ENCODE peak calls at places on chromosomes 12 and 14, in six cellular contexts. Q is H1, U is HCT116, W is NT2/D1, T is GM12878, Z is HepG2. Y is an unnamed sample.

GRCh38 chr14:95480109-95480886 is 36.2 kb downstream of the SYNE3 start:
- DNase-seq in Q (no peak), U (no peak), W (no peak), T (no peak), Z (no peak), Y (no peak)

GRCh38 chr12:45017916-45018315 is 33.0 kb downstream of the DBX2 start:
- DNase-seq in Q (no peak), U (no peak), W (no peak), T (no peak), Z (no peak), Y (no peak)

GRCh38 chr14:104262515-104263514 is 124.4 kb downstream of the KIF26A start:
- DNase-seq in Q (no peak), U (no peak), W (no peak), T (no peak), Z (no peak), Y (no peak)

GRCh38 chr14:50944647-50945413 is 547 bp upstream of the PYGL start:
- DNase-seq in Q (no peak), U (peak), W (no peak), T (no peak), Z (peak), Y (no peak)

GRCh38 chr12:41932470-41932991 is 212.1 kb downstream of the GXYLT1 start:
- DNase-seq in Q (no peak), U (no peak), W (no peak), T (no peak), Z (no peak), Y (peak)

GRCh38 chr12:128056299-128056885 is 210.6 kb upstream of the TMEM132C start:
- DNase-seq in Q (no peak), U (no peak), W (peak), T (no peak), Z (no peak), Y (no peak)

GRCh38 chr14:90298230-90298629 is 33.5 kb downstream of the NRDE2 start:
- DNase-seq in Q (no peak), U (no peak), W (no peak), T (no peak), Z (no peak), Y (no peak)

GRCh38 chr12:12195516-12195915 is 71.3 kb downstream of the LRP6 start:
- DNase-seq in Q (no peak), U (no peak), W (no peak), T (no peak), Z (no peak), Y (no peak)

GRCh38 chr12:122395319-122395718 is 27.1 kb downstream of the CLIP1 start:
- DNase-seq in Q (no peak), U (peak), W (no peak), T (no peak), Z (no peak), Y (peak)

GRCh38 chr14:80634106-80634758 is 307.3 kb downstream of the CEP128 start:
- DNase-seq in Q (no peak), U (no peak), W (no peak), T (no peak), Z (no peak), Y (no peak)

GRCh38 chr14:59055439-59056045 is 132.9 kb upstream of the DAAM1 start:
- DNase-seq in Q (no peak), U (peak), W (peak), T (peak), Z (peak), Y (peak)

GRCh38 chr14:96089401-96089800 is 50.2 kb downstream of the C14orf132 start:
- DNase-seq in Q (no peak), U (no peak), W (no peak), T (no peak), Z (no peak), Y (no peak)

GRCh38 chr12:22709292-22709691 is 84.3 kb downstream of the ETNK1 start:
- DNase-seq in Q (no peak), U (peak), W (peak), T (peak), Z (peak), Y (peak)

GRCh38 chr12:32183646-32184045 is 77.0 kb downstream of the BICD1 start:
- DNase-seq in Q (peak), U (no peak), W (peak), T (no peak), Z (peak), Y (no peak)

GRCh38 chr12:113407931-113408585 is 4.4 kb upstream of the SDS start:
- DNase-seq in Q (no peak), U (no peak), W (no peak), T (no peak), Z (no peak), Y (peak)

GRCh38 chr12:51360315-51360714 is 13.8 kb upstream of the CELA1 start:
- DNase-seq in Q (no peak), U (no peak), W (no peak), T (no peak), Z (no peak), Y (no peak)

GRCh38 chr12:124422570-124423523 is 128.0 kb downstream of the RFLNA start:
- DNase-seq in Q (no peak), U (peak), W (no peak), T (no peak), Z (peak), Y (peak)

GRCh38 chr12:75177997-75178396 is 31.6 kb downstream of the KCNC2 start:
- DNase-seq in Q (no peak), U (peak), W (no peak), T (no peak), Z (peak), Y (no peak)

GRCh38 chr14:72999316-72999715 is 27.6 kb downstream of the ZFYVE1 start:
- DNase-seq in Q (no peak), U (no peak), W (no peak), T (no peak), Z (no peak), Y (no peak)

GRCh38 chr12:95480230-95480629 is 6.3 kb downstream of the METAP2 start:
- DNase-seq in Q (no peak), U (no peak), W (no peak), T (no peak), Z (no peak), Y (no peak)

GRCh38 chr12:126776047-126776446 is 1490.9 kb upstream of the TMEM132C start:
- DNase-seq in Q (no peak), U (no peak), W (no peak), T (no peak), Z (no peak), Y (no peak)

GRCh38 chr14:61661471-61661988 is 33.8 kb upstream of the HIF1A start:
- DNase-seq in Q (no peak), U (no peak), W (no peak), T (peak), Z (no peak), Y (no peak)

GRCh38 chr12:64452559-64453329 is 824 bp downstream of the TBK1 start:
- DNase-seq in Q (no peak), U (peak), W (no peak), T (no peak), Z (peak), Y (peak)

GRCh38 chr12:69068431-69068830 is 135.5 kb upstream of the CPM start:
- DNase-seq in Q (no peak), U (peak), W (no peak), T (no peak), Z (peak), Y (no peak)

GRCh38 chr14:42517786-42518530 is 911.3 kb downstream of the LRFN5 start:
- DNase-seq in Q (no peak), U (no peak), W (no peak), T (no peak), Z (no peak), Y (no peak)

GRCh38 chr12:105322070-105322469 is 8.4 kb upstream of the C12orf75 start:
- DNase-seq in Q (no peak), U (no peak), W (no peak), T (no peak), Z (no peak), Y (no peak)

GRCh38 chr12:28955921-28956320 is 193.2 kb upstream of the FAR2 start:
- DNase-seq in Q (no peak), U (no peak), W (no peak), T (no peak), Z (no peak), Y (no peak)

GRCh38 chr12:105480162-105480561 is 149.7 kb downstream of the C12orf75 start:
- DNase-seq in Q (no peak), U (no peak), W (peak), T (no peak), Z (no peak), Y (no peak)

GRCh38 chr12:127761880-127762279 is 505.1 kb upstream of the TMEM132C start:
- DNase-seq in Q (no peak), U (no peak), W (no peak), T (no peak), Z (no peak), Y (no peak)

GRCh38 chr12:53726946-53727309 is 324 bp downstream of the CALCOCO1 start:
- DNase-seq in Q (no peak), U (no peak), W (no peak), T (no peak), Z (no peak), Y (no peak)

GRCh38 chr12:42641231-42641630 is 51.7 kb upstream of the PRICKLE1 start:
- DNase-seq in Q (no peak), U (no peak), W (no peak), T (no peak), Z (no peak), Y (no peak)

GRCh38 chr12:16506394-16506793 is 99.6 kb downstream of the LMO3 start:
- DNase-seq in Q (no peak), U (no peak), W (no peak), T (no peak), Z (no peak), Y (no peak)

GRCh38 chr14:85254718-85255117 is 275.2 kb upstream of the FLRT2 start:
- DNase-seq in Q (no peak), U (no peak), W (no peak), T (no peak), Z (no peak), Y (no peak)

GRCh38 chr14:88793259-88793625 is 489 bp upstream of the EML5 start:
- DNase-seq in Q (no peak), U (no peak), W (no peak), T (no peak), Z (no peak), Y (no peak)

GRCh38 chr14:63287661-63288483 is 30.9 kb downstream of the GPHB5 start:
- DNase-seq in Q (no peak), U (no peak), W (no peak), T (no peak), Z (no peak), Y (no peak)

GRCh38 chr14:82230748-82231147 is 697.1 kb upstream of the SEL1L start:
- DNase-seq in Q (no peak), U (no peak), W (no peak), T (no peak), Z (no peak), Y (no peak)

GRCh38 chr14:26719514-26719913 is 121.7 kb upstream of the NOVA1 start:
- DNase-seq in Q (no peak), U (no peak), W (no peak), T (no peak), Z (peak), Y (no peak)

GRCh38 chr12:64178122-64178521 is 44.0 kb downstream of the KICS2 start:
- DNase-seq in Q (no peak), U (no peak), W (no peak), T (no peak), Z (no peak), Y (no peak)

DNA sequence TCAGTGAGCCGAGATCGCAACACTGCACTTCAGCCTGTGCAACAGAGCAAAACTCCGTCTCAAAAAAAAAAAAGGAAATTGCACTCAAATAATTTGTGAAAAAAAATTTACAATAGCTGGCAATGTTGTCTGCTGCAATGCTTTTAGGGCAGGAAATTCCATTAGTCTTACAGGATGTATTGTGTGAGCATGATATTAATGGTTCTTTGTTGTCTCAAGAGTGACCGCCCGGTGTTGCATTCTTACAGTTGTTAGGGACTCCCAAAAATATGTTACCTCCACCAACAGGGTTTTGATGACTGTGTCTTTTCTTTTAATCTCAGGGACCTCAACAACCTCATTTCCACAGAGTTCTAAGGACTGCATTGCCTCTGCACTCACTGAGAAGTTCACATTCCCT is 44.8 kb downstream of the PZP start:
- DNase-seq in Q (no peak), U (no peak), W (no peak), T (no peak), Z (peak), Y (no peak)
- TF ChIP-seq ZNF274 in Q (no peak), U (no peak), W (no peak), T (no peak), Z (no peak), Y (no peak)

DNA sequence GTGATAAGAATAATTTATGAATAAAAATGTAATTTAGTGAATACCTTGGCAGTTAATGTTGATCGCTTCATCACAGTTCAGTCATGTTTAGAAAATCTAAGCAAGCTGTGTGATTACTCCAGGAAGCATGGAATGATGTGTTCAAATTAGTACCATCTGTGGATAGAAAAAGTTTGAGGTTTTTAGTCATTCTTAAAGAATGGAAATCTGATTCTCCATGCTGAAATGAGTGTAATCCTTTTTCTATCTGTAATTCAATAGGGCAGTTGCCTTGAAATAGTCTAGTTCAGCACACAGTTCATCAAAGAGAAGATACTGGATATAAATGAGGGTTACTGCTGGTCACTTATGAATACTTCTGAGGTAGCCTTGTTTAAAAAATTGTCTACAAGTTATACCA is 127.2 kb upstream of the MYF6 start:
- DNase-seq in Q (no peak), U (no peak), W (no peak), T (no peak), Z (no peak), Y (no peak)
- TF ChIP-seq ZNF274 in Q (no peak), U (no peak), W (no peak), T (no peak), Z (no peak), Y (no peak)

GRCh38 chr12:92928962-92929915 is at the start of gene EEA1:
- DNase-seq in Q (peak), U (peak), W (peak), T (peak), Z (peak), Y (peak)

GRCh38 chr12:92927055-92927435 is 2.0 kb downstream of the EEA1 start:
- DNase-seq in Q (no peak), U (no peak), W (no peak), T (peak), Z (peak), Y (no peak)

GRCh38 chr12:92928431-92928961 is 599 bp downstream of the EEA1 start:
- DNase-seq in Q (no peak), U (no peak), W (no peak), T (no peak), Z (no peak), Y (peak)

GRCh38 chr12:92926549-92926948 is 2.5 kb downstream of the EEA1 start:
- DNase-seq in Q (no peak), U (no peak), W (no peak), T (no peak), Z (no peak), Y (no peak)

GRCh38 chr12:92927436-92928116 is 1.5 kb downstream of the EEA1 start:
- DNase-seq in Q (no peak), U (no peak), W (peak), T (no peak), Z (peak), Y (peak)
- TF ChIP-seq ZNF274 in Q (no peak), U (no peak), W (no peak), T (no peak), Z (no peak), Y (no peak)

GRCh38 chr12:65835256-65835655 is 11.0 kb downstream of the HMGA2 start:
- DNase-seq in Q (no peak), U (no peak), W (no peak), T (no peak), Z (no peak), Y (no peak)

GRCh38 chr12:65840793-65841670 is 16.7 kb downstream of the HMGA2 start:
- DNase-seq in Q (no peak), U (no peak), W (no peak), T (no peak), Z (no peak), Y (no peak)

GRCh38 chr12:65839027-65839426 is 14.7 kb downstream of the HMGA2 start:
- DNase-seq in Q (no peak), U (no peak), W (no peak), T (no peak), Z (peak), Y (no peak)

GRCh38 chr12:65836419-65837197 is 12.3 kb downstream of the HMGA2 start:
- DNase-seq in Q (no peak), U (peak), W (no peak), T (no peak), Z (peak), Y (no peak)

DNA sequence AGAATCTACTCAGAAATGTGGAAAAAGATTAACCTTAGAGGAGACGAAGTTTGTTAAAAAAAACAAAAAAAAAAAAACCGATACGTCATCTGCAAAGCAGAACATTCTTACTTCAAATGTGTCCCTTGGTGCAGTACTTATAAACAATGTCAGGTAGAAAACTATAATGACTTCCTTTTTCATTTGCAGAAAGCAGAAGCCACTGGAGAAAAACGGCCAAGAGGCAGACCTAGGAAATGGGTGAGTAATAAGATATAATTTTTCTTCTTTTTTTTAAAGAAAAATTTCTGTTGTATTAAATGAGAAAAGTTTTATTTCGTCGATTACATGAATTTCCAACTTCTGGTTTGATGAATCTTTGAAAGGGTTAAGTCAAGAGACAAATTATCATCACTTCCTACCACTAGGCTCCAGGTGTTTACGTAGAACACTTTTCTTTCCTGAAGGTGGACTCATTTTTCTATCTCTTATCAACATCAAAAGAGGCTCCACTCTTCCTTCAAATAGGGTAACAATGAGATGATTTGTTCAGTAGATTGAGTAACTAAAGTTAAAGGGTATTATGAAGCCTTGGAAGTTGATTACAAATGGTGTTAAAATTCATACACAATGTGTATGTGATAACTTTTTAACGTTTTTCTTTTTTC is 14.2 kb downstream of the HMGA2 start:
- DNase-seq in Q (no peak), U (no peak), W (no peak), T (no peak), Z (peak), Y (no peak)
- TF ChIP-seq ZNF274 in Q (no peak), U (no peak), W (no peak), T (no peak), Z (no peak), Y (no peak)

GRCh38 chr12:55673638-55674037 is 34.1 kb downstream of the ITGA7 start:
- DNase-seq in Q (no peak), U (no peak), W (no peak), T (peak), Z (no peak), Y (no peak)
- TF ChIP-seq ZNF274 in Q (no peak), U (no peak), W (no peak), T (no peak), Z (no peak), Y (no peak)

GRCh38 chr14:76203086-76204001 is 51.6 kb downstream of the GPATCH2L start:
- DNase-seq in Q (peak), U (no peak), W (no peak), T (peak), Z (no peak), Y (no peak)
- TF ChIP-seq ZNF274 in Q (no peak), U (no peak), W (no peak), T (no peak), Z (no peak), Y (no peak)

GRCh38 chr12:115763982-115764621 is 513.4 kb downstream of the MED13L start:
- DNase-seq in Q (no peak), U (no peak), W (no peak), T (no peak), Z (peak), Y (peak)
- TF ChIP-seq ZNF274 in Q (no peak), U (no peak), W (no peak), T (no peak), Z (no peak), Y (no peak)

GRCh38 chr14:22533057-22533704 is 55.8 kb downstream of the DAD1 start:
- DNase-seq in Q (no peak), U (no peak), W (no peak), T (no peak), Z (no peak), Y (no peak)

GRCh38 chr14:22530101-22530500 is 58.9 kb downstream of the DAD1 start:
- DNase-seq in Q (no peak), U (no peak), W (no peak), T (no peak), Z (no peak), Y (no peak)

GRCh38 chr14:22532345-22533056 is 56.5 kb downstream of the DAD1 start:
- DNase-seq in Q (no peak), U (no peak), W (no peak), T (no peak), Z (no peak), Y (no peak)

GRCh38 chr14:22533739-22534359 is 55.2 kb downstream of the DAD1 start:
- DNase-seq in Q (no peak), U (no peak), W (no peak), T (no peak), Z (no peak), Y (no peak)

DNA sequence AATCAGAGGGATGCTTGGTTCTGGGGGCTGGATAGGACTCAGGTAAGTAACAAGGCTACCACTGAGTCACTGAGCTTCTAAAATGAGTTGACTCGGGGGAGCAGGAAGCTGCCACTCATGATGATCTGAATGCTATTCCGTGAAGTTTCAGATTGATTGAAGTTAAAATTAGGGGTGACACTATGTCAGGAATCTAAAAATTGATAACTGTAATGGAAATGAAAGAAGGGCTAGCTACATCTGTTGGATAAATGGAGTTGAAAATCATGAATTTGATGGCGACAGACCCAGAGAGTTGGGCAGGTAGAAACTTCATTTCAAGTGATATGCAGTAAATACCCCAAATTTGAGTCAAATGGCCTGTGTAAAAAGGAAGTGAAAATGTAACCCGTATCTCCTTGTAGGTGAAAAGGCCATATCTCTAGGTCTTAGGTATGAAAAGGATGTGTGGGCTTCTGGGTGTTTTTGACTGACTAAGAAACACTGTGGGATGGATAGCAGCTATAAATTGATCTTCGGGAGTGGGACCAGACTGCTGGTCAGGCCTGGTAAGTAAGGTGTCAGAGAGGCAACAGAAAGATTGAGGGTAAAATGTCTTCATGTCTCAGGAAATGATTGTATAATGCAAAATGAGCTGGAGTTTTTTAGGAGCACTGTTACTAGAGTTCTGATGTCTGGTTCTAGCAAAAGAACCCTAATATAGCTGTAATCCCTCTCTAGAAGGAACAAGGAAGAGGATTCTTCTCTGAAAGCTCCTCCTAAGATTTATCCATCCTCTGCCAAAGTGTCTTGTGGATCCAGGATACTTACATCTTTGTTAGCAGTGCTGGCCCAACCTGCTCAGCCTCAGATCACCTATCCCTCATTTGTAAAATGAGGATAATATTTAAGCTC is 57.3 kb downstream of the DAD1 start:
- DNase-seq in Q (no peak), U (no peak), W (no peak), T (peak), Z (no peak), Y (no peak)
- TF ChIP-seq ZNF274 in Q (no peak), U (no peak), W (no peak), T (no peak), Z (no peak), Y (no peak)

Y was measured in K562.